ENCODE peak calls at places on chromosomes 7 and 10, in ten cellular contexts. One of them, this sample, is unnamed.
A peak's percentile ranks its signal among the peaks of the same experiment; 100 is the strongest.

GRCh38 chr10:10605551-10606081 is 412.1 kb upstream of the CELF2 start:
- DNase-seq in DMS 273 treated with DMSO at 0.1 percent for 48 hours: no peak
- DNase-seq in H1: no peak
- DNase-seq in kidney tubule cell: no peak
- DNase-seq in LoVo: no peak
- DNase-seq in hepatocyte: peak; percentile 39
- DNase-seq in activated CD8-positive, alpha-beta memory T cell treated with anti-CD3 and anti-CD28 coated beads, Interleukin-2, amount 50 U/mL, for 48 hours: no peak
- DNase-seq in GM13976: no peak
- DNase-seq in NCI-H460: no peak
- DNase-seq in ureter: peak; percentile 51
- DNase-seq in this sample: no peak

GRCh38 chr10:61438141-61438984 is 14.8 kb downstream of the TMEM26 start:
- DNase-seq in ureter: no peak
- DNase-seq in hepatocyte: no peak
- DNase-seq in kidney tubule cell: no peak
- DNase-seq in H1: no peak
- DNase-seq in LoVo: no peak
- DNase-seq in NCI-H460: no peak
- DNase-seq in GM13976: no peak
- DNase-seq in activated CD8-positive, alpha-beta memory T cell treated with anti-CD3 and anti-CD28 coated beads, Interleukin-2, amount 50 U/mL, for 48 hours: no peak
- DNase-seq in DMS 273 treated with DMSO at 0.1 percent for 48 hours: no peak
- DNase-seq in this sample: no peak

GRCh38 chr7:17521437-17521836 is 223.0 kb downstream of the AHR start:
- DNase-seq in hepatocyte: no peak
- DNase-seq in NCI-H460: no peak
- DNase-seq in kidney tubule cell: peak; percentile 77
- DNase-seq in GM13976: no peak
- DNase-seq in H1: no peak
- DNase-seq in ureter: no peak
- DNase-seq in LoVo: no peak
- DNase-seq in activated CD8-positive, alpha-beta memory T cell treated with anti-CD3 and anti-CD28 coated beads, Interleukin-2, amount 50 U/mL, for 48 hours: no peak
- DNase-seq in DMS 273 treated with DMSO at 0.1 percent for 48 hours: no peak
- DNase-seq in this sample: no peak

GRCh38 chr7:110442386-110442837 is 648.5 kb upstream of the LRRN3 start:
- DNase-seq in ureter: no peak
- DNase-seq in H1: peak; percentile 63
- DNase-seq in kidney tubule cell: peak; percentile 69
- DNase-seq in DMS 273 treated with DMSO at 0.1 percent for 48 hours: peak; percentile 62
- DNase-seq in activated CD8-positive, alpha-beta memory T cell treated with anti-CD3 and anti-CD28 coated beads, Interleukin-2, amount 50 U/mL, for 48 hours: no peak
- DNase-seq in hepatocyte: peak; percentile 74
- DNase-seq in NCI-H460: peak; percentile 34
- DNase-seq in LoVo: peak; percentile 33
- DNase-seq in GM13976: peak; percentile 42
- DNase-seq in this sample: peak; percentile 18

GRCh38 chr10:24849537-24850299 is 102.7 kb downstream of the PRTFDC1 start:
- DNase-seq in H1: no peak
- DNase-seq in DMS 273 treated with DMSO at 0.1 percent for 48 hours: no peak
- DNase-seq in activated CD8-positive, alpha-beta memory T cell treated with anti-CD3 and anti-CD28 coated beads, Interleukin-2, amount 50 U/mL, for 48 hours: no peak
- DNase-seq in GM13976: no peak
- DNase-seq in LoVo: peak; percentile 75
- DNase-seq in ureter: no peak
- DNase-seq in hepatocyte: no peak
- DNase-seq in NCI-H460: no peak
- DNase-seq in kidney tubule cell: peak; percentile 14
- DNase-seq in this sample: no peak

GRCh38 chr7:101398631-101399289 is 36.1 kb downstream of the COL26A1 start:
- DNase-seq in LoVo: no peak
- DNase-seq in DMS 273 treated with DMSO at 0.1 percent for 48 hours: no peak
- DNase-seq in activated CD8-positive, alpha-beta memory T cell treated with anti-CD3 and anti-CD28 coated beads, Interleukin-2, amount 50 U/mL, for 48 hours: no peak
- DNase-seq in hepatocyte: no peak
- DNase-seq in H1: no peak
- DNase-seq in GM13976: no peak
- DNase-seq in NCI-H460: no peak
- DNase-seq in ureter: no peak
- DNase-seq in kidney tubule cell: no peak
- DNase-seq in this sample: no peak

GRCh38 chr7:7799138-7799537 is 80.7 kb upstream of the RPA3 start:
- DNase-seq in NCI-H460: peak; percentile 84
- DNase-seq in hepatocyte: peak; percentile 42
- DNase-seq in kidney tubule cell: no peak
- DNase-seq in GM13976: no peak
- DNase-seq in LoVo: peak; percentile 64
- DNase-seq in ureter: no peak
- DNase-seq in activated CD8-positive, alpha-beta memory T cell treated with anti-CD3 and anti-CD28 coated beads, Interleukin-2, amount 50 U/mL, for 48 hours: no peak
- DNase-seq in DMS 273 treated with DMSO at 0.1 percent for 48 hours: peak; percentile 22
- DNase-seq in H1: no peak
- DNase-seq in this sample: no peak

GRCh38 chr10:34967411-34967880 is 122.7 kb downstream of the CUL2 start:
- DNase-seq in H1: no peak
- DNase-seq in ureter: peak; percentile 66
- DNase-seq in kidney tubule cell: no peak
- DNase-seq in DMS 273 treated with DMSO at 0.1 percent for 48 hours: no peak
- DNase-seq in activated CD8-positive, alpha-beta memory T cell treated with anti-CD3 and anti-CD28 coated beads, Interleukin-2, amount 50 U/mL, for 48 hours: no peak
- DNase-seq in hepatocyte: peak; percentile 15
- DNase-seq in GM13976: no peak
- DNase-seq in LoVo: no peak
- DNase-seq in NCI-H460: no peak
- DNase-seq in this sample: no peak

GRCh38 chr10:111004016-111004415 is 72.8 kb upstream of the ADRA2A start:
- DNase-seq in NCI-H460: no peak
- DNase-seq in activated CD8-positive, alpha-beta memory T cell treated with anti-CD3 and anti-CD28 coated beads, Interleukin-2, amount 50 U/mL, for 48 hours: no peak
- DNase-seq in H1: no peak
- DNase-seq in kidney tubule cell: peak; percentile 17
- DNase-seq in LoVo: no peak
- DNase-seq in ureter: no peak
- DNase-seq in DMS 273 treated with DMSO at 0.1 percent for 48 hours: no peak
- DNase-seq in hepatocyte: no peak
- DNase-seq in GM13976: no peak
- DNase-seq in this sample: no peak

GRCh38 chr7:67738-68395 is 124.5 kb upstream of the FAM20C start:
- DNase-seq in activated CD8-positive, alpha-beta memory T cell treated with anti-CD3 and anti-CD28 coated beads, Interleukin-2, amount 50 U/mL, for 48 hours: no peak
- DNase-seq in NCI-H460: no peak
- DNase-seq in DMS 273 treated with DMSO at 0.1 percent for 48 hours: no peak
- DNase-seq in ureter: no peak
- DNase-seq in GM13976: no peak
- DNase-seq in H1: no peak
- DNase-seq in hepatocyte: no peak
- DNase-seq in kidney tubule cell: peak; percentile 71
- DNase-seq in LoVo: no peak
- DNase-seq in this sample: no peak

GRCh38 chr10:12596055-12596576 is 246.8 kb downstream of the CAMK1D start:
- DNase-seq in ureter: no peak
- DNase-seq in H1: no peak
- DNase-seq in LoVo: no peak
- DNase-seq in GM13976: no peak
- DNase-seq in DMS 273 treated with DMSO at 0.1 percent for 48 hours: no peak
- DNase-seq in hepatocyte: no peak
- DNase-seq in kidney tubule cell: no peak
- DNase-seq in activated CD8-positive, alpha-beta memory T cell treated with anti-CD3 and anti-CD28 coated beads, Interleukin-2, amount 50 U/mL, for 48 hours: no peak
- DNase-seq in NCI-H460: no peak
- DNase-seq in this sample: no peak

GRCh38 chr7:99422091-99422624 is 13.4 kb downstream of the BUD31 start:
- DNase-seq in hepatocyte: no peak
- DNase-seq in kidney tubule cell: no peak
- DNase-seq in NCI-H460: no peak
- DNase-seq in H1: no peak
- DNase-seq in ureter: no peak
- DNase-seq in LoVo: no peak
- DNase-seq in DMS 273 treated with DMSO at 0.1 percent for 48 hours: no peak
- DNase-seq in GM13976: no peak
- DNase-seq in activated CD8-positive, alpha-beta memory T cell treated with anti-CD3 and anti-CD28 coated beads, Interleukin-2, amount 50 U/mL, for 48 hours: no peak
- DNase-seq in this sample: no peak